ENCODE peak calls at places on chromosome 5, in nine cellular contexts. K, L, P, E, C, Q, Z, R and S are unnamed samples. For H3K36me3, the result is how much of the 10 kb centered on the place peaks cover.

GRCh38 chr5:169805527-169805934 is 168.5 kb downstream of the DOCK2 start:
- DNase-seq in R (no peak), K (no peak), Z (no peak), P (no peak), Q (peak), L (no peak), C (no peak), E (peak), S (peak)

GRCh38 chr5:120240716-120241115 is 223.4 kb upstream of the PRR16 start:
- DNase-seq in R (peak), P (no peak), E (no peak), Q (no peak), K (no peak), L (no peak), Z (no peak), C (no peak), S (no peak)

GRCh38 chr5:180601591-180602480 is 10.5 kb upstream of the SCGB3A1 start:
- DNase-seq in L (no peak), C (no peak), Q (peak), K (no peak), Z (peak), E (no peak), R (no peak), P (no peak), S (no peak)

GRCh38 chr5:14190194-14191164 is 47.3 kb downstream of the TRIO start:
- DNase-seq in P (peak), C (peak), R (peak), E (no peak), Q (no peak), K (peak), Z (no peak), L (peak), S (peak)

GRCh38 chr5:106523842-106524241 is 1146.9 kb downstream of the EFNA5 start:
- DNase-seq in L (peak), C (no peak), Z (no peak), Q (no peak), E (no peak), P (no peak), R (no peak), K (peak), S (no peak)

GRCh38 chr5:180470966-180471582 is 23.1 kb upstream of the CNOT6 start:
- DNase-seq in K (peak), P (peak), E (peak), Q (peak), R (peak), L (peak), Z (no peak), C (peak), S (peak)

GRCh38 chr5:58761418-58761817 is 178.5 kb downstream of the RAB3C start:
- DNase-seq in R (no peak), Z (no peak), L (no peak), E (no peak), Q (no peak), C (no peak), K (no peak), P (no peak), S (no peak)

GRCh38 chr5:139919308-139919707 is 123.7 kb downstream of the PSD2 start:
- DNase-seq in E (no peak), Q (no peak), P (no peak), K (no peak), Z (no peak), R (no peak), L (no peak), C (no peak), S (peak)

GRCh38 chr5:173627860-173628392 is 11.5 kb upstream of the BOD1 start:
- DNase-seq in P (no peak), Z (no peak), C (no peak), R (no peak), L (no peak), E (no peak), K (no peak), Q (peak), S (no peak)

GRCh38 chr5:103452666-103453065 is 109.9 kb downstream of the NUDT12 start:
- DNase-seq in P (no peak), Q (no peak), K (no peak), R (peak), E (no peak), C (peak), L (peak), Z (no peak), S (peak)

GRCh38 chr5:42908086-42908485 is 96.4 kb upstream of the SELENOP start:
- DNase-seq in P (no peak), L (no peak), C (no peak), K (no peak), Q (no peak), Z (no peak), R (no peak), E (no peak), S (no peak)

GRCh38 chr5:178530526-178530925 is 59.7 kb downstream of the COL23A1 start:
- DNase-seq in Q (no peak), C (no peak), P (no peak), E (no peak), R (no peak), L (peak), K (no peak), Z (no peak), S (no peak)

GRCh38 chr5:153135416-153135815 is 355.1 kb upstream of the GRIA1 start:
- DNase-seq in R (no peak), C (no peak), L (peak), Z (no peak), P (no peak), K (no peak), Q (no peak), E (no peak), S (peak)

GRCh38 chr5:143442398-143442797 is 38.9 kb upstream of the NR3C1 start:
- DNase-seq in R (peak), E (no peak), P (no peak), C (no peak), K (no peak), L (no peak), Z (no peak), Q (no peak), S (peak)

GRCh38 chr5:11851402-11851801 is 52.8 kb downstream of the CTNND2 start:
- DNase-seq in Q (no peak), P (no peak), L (peak), C (no peak), R (no peak), Z (no peak), E (no peak), K (no peak), S (no peak)

GRCh38 chr5:54693936-54694510 is 176.5 kb downstream of the SNX18 start:
- DNase-seq in P (no peak), C (no peak), R (no peak), E (no peak), Q (no peak), L (no peak), Z (no peak), K (no peak), S (no peak)

GRCh38 chr5:100520348-100520747 is 14.8 kb upstream of the FAM174A start:
- DNase-seq in Q (peak), P (no peak), L (peak), Z (no peak), E (no peak), C (no peak), R (no peak), K (no peak), S (no peak)

GRCh38 chr5:7884491-7885273 is 15.7 kb downstream of the MTRR start:
- DNase-seq in Q (no peak), E (no peak), R (peak), K (no peak), P (no peak), L (no peak), Z (no peak), C (no peak), S (peak)
- H3K36me3 ChIP-seq in Q (half or more), E (half or more), R (half or more), K (under half), P (under half), L (half or more), Z (under half), C (under half), S (under half)

DNA sequence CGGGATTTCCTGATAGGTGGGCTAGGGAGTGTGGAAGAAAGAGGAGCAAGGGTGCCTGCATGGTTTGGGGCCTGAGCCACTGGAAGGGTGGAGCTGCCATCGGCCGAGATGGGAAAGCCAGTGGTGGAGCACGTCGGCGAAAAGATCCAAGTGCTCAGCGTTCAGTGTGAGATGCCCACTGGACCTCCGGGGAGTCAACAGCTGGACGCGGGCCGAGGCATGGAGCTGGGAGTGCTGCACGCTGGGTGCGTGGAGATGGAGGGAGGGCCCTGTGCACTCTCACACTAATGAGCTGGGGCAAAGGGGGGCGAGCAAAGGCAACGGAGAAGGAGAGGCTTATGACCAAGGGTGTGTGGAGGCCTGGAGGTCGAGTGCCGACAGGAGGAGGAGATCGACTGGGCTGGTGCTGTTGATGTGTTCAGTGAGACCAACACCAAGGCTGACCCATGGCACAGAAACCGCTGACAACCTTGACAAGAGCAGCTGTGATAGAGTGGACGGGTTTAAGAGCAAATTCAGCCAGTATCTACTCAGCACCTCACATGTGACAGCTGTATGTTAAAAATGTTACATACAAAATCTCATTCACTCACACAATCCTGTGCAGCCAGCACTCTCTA is 85.7 kb downstream of the STK10 start:
- DNase-seq in L (no peak), K (no peak), C (no peak), R (no peak), E (no peak), P (no peak), Z (no peak), Q (no peak), S (no peak)
- H3K36me3 ChIP-seq in L (under half), K (under half), C (under half), R (under half), E (under half), P (under half), Z (under half), Q (under half), S (under half)

DNA sequence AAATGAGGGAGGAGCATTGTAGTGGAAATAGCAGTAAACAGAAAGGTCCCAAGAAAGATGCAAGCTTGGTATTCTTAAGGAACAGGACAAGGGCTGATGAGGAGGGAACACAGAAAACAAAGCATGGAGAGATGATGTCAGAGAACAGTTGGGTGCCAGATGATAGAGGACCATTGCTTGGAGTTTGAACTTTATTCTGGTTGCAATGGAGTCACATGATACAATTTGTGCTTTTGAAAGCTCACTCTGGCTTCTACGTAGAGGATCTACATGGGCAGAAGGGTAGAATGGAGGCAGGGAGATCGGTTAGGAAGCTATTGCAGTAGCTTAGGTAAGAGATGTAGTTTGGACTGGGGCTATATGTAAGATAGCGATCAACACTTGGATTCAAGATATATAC is 39.8 kb downstream of the SGTB start:
- DNase-seq in C (no peak), Q (no peak), P (no peak), K (no peak), L (no peak), E (no peak), Z (no peak), R (no peak), S (no peak)
- H3K36me3 ChIP-seq in C (under half), Q (under half), P (under half), K (under half), L (under half), E (half or more), Z (under half), R (under half), S (under half)

DNA sequence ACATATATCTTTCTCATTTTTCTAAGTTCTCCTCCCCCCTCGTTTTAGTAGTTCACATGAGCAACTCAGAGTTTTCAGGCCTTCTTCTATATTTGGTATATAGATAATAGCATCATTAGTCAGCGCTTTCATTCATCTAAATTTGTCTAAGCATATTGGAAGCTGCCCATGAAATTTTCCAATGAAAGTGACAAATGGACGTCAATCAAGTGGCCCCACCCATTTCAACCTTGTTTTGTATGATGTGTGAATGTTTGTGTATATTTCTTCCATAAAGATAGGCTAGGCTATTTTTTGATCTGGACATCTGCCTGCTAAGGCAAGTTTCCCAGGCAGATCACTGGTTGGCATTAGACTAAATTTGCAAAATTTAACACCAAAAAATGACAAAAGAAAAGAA is 104.0 kb upstream of the SSBP2 start:
- DNase-seq in Q (no peak), Z (no peak), R (no peak), C (no peak), E (no peak), L (no peak), P (no peak), K (no peak), S (no peak)
- H3K36me3 ChIP-seq in Q (under half), Z (under half), R (under half), C (under half), E (under half), L (under half), P (under half), K (under half), S (under half)

GRCh38 chr5:151381899-151382298 is 34.5 kb upstream of the SLC36A2 start:
- DNase-seq in K (no peak), L (no peak), E (no peak), Z (no peak), Q (no peak), C (no peak), R (no peak), P (no peak), S (no peak)

GRCh38 chr5:151378616-151379015 is 31.3 kb upstream of the SLC36A2 start:
- DNase-seq in L (no peak), C (no peak), Q (no peak), P (peak), E (no peak), R (no peak), Z (no peak), K (no peak), S (no peak)

GRCh38 chr5:151384106-151384505 is 36.7 kb upstream of the SLC36A2 start:
- DNase-seq in Z (no peak), E (no peak), Q (no peak), C (peak), P (no peak), R (no peak), K (no peak), L (peak), S (peak)

GRCh38 chr5:151383011-151383410 is 35.7 kb upstream of the SLC36A2 start:
- DNase-seq in P (peak), Z (no peak), L (peak), R (no peak), Q (no peak), C (no peak), E (no peak), K (no peak), S (no peak)

GRCh38 chr5:151382576-151382975 is 35.2 kb upstream of the SLC36A2 start:
- DNase-seq in K (no peak), Z (no peak), E (no peak), R (no peak), C (no peak), L (peak), Q (no peak), P (no peak), S (no peak)
- H3K36me3 ChIP-seq in K (under half), Z (under half), E (under half), R (under half), C (under half), L (under half), Q (under half), P (under half), S (under half)